ENCODE peak calls at places on chromosomes 4 and X, in eight cellular contexts. O is HCT116, X is neural progenitor cell, W is hepatocyte, S is GM23248, Z is MM.1S, N is PC-3, V is GM23338. D is an unnamed sample.
A peak's percentile ranks its signal among the peaks of the same experiment; 100 is the strongest.

GRCh38 chr4:23477905-23478304 is 411.9 kb downstream of the PPARGC1A start:
- DNase-seq in N (no peak), X (no peak), Z (no peak), V (no peak), O (no peak), S (no peak), W (no peak), D (no peak)

GRCh38 chr4:158938462-158939044 is 164.3 kb upstream of the RAPGEF2 start:
- DNase-seq in V (peak; percentile 17), O (no peak), S (peak; percentile 40), W (no peak), Z (no peak), X (no peak), N (no peak), D (no peak)

GRCh38 chrX:97704474-97704873 is 820.8 kb downstream of the RPA4 start:
- DNase-seq in W (no peak), X (no peak), V (no peak), Z (no peak), O (no peak), S (no peak), N (no peak), D (no peak)

GRCh38 chr4:151604238-151604637 is 156.6 kb downstream of the GATB start:
- DNase-seq in N (peak; percentile 36), O (no peak), S (peak; percentile 57), V (peak; percentile 26), Z (peak; percentile 43), X (no peak), W (no peak), D (peak; percentile 37)

GRCh38 chr4:116099596-116099995 is 985.8 kb downstream of the TRAM1L1 start:
- DNase-seq in O (no peak), X (no peak), Z (no peak), N (peak; percentile 67), W (no peak), V (no peak), S (no peak), D (no peak)

GRCh38 chr4:6526696-6527095 is 48.3 kb upstream of the MAN2B2 start:
- DNase-seq in W (no peak), N (no peak), V (peak; percentile 71), O (no peak), X (no peak), S (no peak), Z (no peak), D (no peak)

GRCh38 chr4:70714488-70714887 is 7.3 kb upstream of the RUFY3 start:
- DNase-seq in V (no peak), O (no peak), N (no peak), X (no peak), W (no peak), S (no peak), Z (no peak), D (no peak)

GRCh38 chrX:37627602-37628001 is 56.1 kb downstream of the LANCL3 start:
- DNase-seq in O (no peak), X (no peak), V (no peak), N (peak; percentile 64), Z (no peak), W (no peak), S (no peak), D (no peak)

GRCh38 chr4:7928711-7929505 is 10.8 kb downstream of the AFAP1 start:
- DNase-seq in S (peak; percentile 50), W (no peak), X (peak; percentile 46), O (peak; percentile 2), V (no peak), N (no peak), Z (no peak), D (no peak)

GRCh38 chr4:156732634-156733033 is 239.0 kb downstream of the PDGFC start:
- DNase-seq in W (no peak), N (no peak), V (no peak), O (no peak), S (peak; percentile 33), X (no peak), Z (no peak), D (no peak)

GRCh38 chrX:72094894-72095293 is 36.8 kb downstream of the RTL5 start:
- DNase-seq in V (peak; percentile 46), O (no peak), S (no peak), X (peak; percentile 21), Z (peak; percentile 73), N (no peak), W (peak; percentile 43), D (no peak)

GRCh38 chr4:128286474-128287158 is 997 bp downstream of the PGRMC2 start:
- DNase-seq in O (peak; percentile 22), Z (peak; percentile 59), X (peak; percentile 34), S (peak; percentile 73), N (peak; percentile 50), V (peak; percentile 46), W (peak; percentile 63), D (peak; percentile 58)
- TF ChIP-seq EZH2phosphoT487 in O (no peak), Z (no peak), X (no peak), S (no peak), N (no peak), V (no peak), W (no peak), D (no peak)

GRCh38 chr4:80011636-80012236 is 61.3 kb downstream of the ANTXR2 start:
- DNase-seq in N (no peak), X (no peak), O (no peak), V (no peak), S (peak; percentile 70), W (no peak), Z (no peak), D (no peak)
- H3K4me2 ChIP-seq in N (no peak overlapping the region), X (no peak overlapping the region), O (no peak overlapping the region), V (no peak overlapping the region), S (peak overlapping the region; percentile 69), W (peak overlapping the region; percentile 30), Z (no peak overlapping the region), D (no peak overlapping the region)

GRCh38 chr4:39657465-39657864 is 18.8 kb upstream of the SMIM14 start:
- DNase-seq in W (no peak), Z (no peak), O (no peak), V (no peak), S (no peak), X (no peak), N (no peak), D (peak; percentile 7)

GRCh38 chr4:39658756-39659155 is 20.1 kb upstream of the SMIM14 start:
- DNase-seq in V (no peak), X (no peak), Z (no peak), S (peak; percentile 42), W (no peak), N (no peak), O (no peak), D (no peak)

GRCh38 chr4:39660045-39660444 is 21.4 kb upstream of the SMIM14 start:
- DNase-seq in Z (no peak), X (no peak), W (no peak), N (no peak), V (no peak), S (peak; percentile 53), O (no peak), D (no peak)

GRCh38 chr4:39655206-39655605 is 16.5 kb upstream of the SMIM14 start:
- DNase-seq in X (no peak), V (no peak), N (no peak), Z (no peak), S (peak; percentile 24), O (no peak), W (no peak), D (no peak)

DNA sequence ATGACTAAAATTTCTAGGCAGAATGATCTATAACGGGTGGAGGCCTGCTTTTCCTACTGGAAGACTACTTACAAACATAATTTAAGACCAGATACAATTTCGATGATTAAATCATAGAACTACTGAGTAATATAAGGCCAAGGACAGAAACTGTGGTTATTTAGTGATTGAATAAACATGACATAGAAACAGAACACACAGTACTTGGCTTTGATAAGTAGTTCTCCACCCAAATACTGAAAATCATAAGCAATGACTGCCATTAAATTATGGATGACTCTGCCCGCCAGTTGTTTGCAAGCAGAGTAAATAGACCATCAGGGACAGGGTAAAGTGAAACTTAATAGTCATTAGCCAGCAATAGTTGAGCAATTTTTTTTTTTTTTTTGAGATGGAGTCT is 17.2 kb upstream of the SMIM14 start:
- DNase-seq in X (no peak), Z (no peak), N (peak; percentile 35), W (no peak), S (peak; percentile 38), O (no peak), V (no peak), D (no peak)
- TF ChIP-seq EZH2phosphoT487 in X (no peak), Z (no peak), N (no peak), W (no peak), S (no peak), O (no peak), V (no peak), D (no peak)

DNA sequence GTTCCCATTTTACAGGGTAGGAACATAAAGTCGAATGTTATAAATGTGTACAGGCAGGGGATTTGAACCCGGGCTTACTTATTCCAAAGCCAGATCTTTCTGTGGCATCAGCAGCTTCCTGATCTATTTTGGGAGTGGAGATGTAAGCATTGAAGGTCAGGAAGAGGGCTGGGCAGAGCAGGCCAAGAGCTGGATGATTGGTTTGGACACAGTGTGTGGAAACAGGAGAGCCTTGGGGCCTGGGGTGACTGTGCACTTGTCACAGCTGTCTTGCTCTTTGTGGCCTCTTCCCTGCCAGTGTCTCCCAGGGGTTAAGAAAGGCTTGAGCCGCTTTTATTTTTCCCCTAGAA is 127.9 kb upstream of the ENPP6 start:
- DNase-seq in S (no peak), O (no peak), Z (no peak), X (no peak), N (no peak), V (no peak), W (no peak), D (no peak)
- H3K4me2 ChIP-seq in S (no peak overlapping the region), O (no peak overlapping the region), Z (peak overlapping the region; percentile 92), X (no peak overlapping the region), N (no peak overlapping the region), V (no peak overlapping the region), W (no peak overlapping the region), D (peak overlapping the region; percentile 80)

DNA sequence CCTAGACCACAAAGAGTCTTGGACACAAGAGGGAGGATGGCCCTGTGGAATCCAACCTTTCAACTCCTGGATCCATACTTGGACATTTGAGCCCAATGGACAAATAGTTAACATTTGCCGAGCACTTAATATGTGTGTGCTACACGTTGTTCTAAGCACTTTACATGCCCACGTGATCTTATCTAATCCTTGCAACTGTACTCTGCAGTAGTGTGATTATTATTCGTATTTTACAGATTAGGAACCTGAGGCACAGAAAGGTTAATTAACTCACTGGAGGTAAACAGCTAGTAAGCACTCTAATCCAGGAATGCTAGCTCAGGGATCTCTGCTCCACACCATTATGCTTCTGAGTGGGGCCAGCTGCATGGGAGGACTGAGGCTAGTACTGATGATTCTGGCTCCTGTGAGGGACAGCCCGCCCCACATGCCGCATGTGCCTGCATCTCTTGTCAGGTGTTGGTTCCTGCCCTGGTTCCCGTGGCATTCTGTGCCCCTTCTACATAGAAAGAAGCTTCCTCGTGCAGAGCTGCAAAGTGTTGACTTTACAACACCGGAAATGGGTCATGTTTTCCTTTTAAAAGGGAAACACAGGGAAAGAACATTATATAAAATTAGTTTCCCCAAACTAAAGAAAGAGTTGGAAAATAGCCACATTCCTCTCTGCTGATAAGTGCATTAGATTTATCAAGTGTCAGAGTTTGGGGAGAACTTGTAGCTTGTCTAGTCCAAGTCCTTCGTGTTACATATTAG is 34.8 kb downstream of the PLAC1 start:
- DNase-seq in S (no peak), N (peak; percentile 56), O (no peak), X (no peak), V (no peak), W (no peak), Z (no peak), D (no peak)
- TF ChIP-seq EZH2phosphoT487 in S (no peak), N (no peak), O (no peak), X (no peak), V (no peak), W (no peak), Z (no peak), D (no peak)

GRCh38 chr4:80008971-80009370 is 64.1 kb downstream of the ANTXR2 start:
- DNase-seq in W (no peak), O (no peak), V (no peak), X (no peak), S (no peak), N (no peak), Z (no peak), D (no peak)
- H3K4me2 ChIP-seq in W (no peak overlapping the region), O (no peak overlapping the region), V (no peak overlapping the region), X (no peak overlapping the region), S (no peak overlapping the region), N (no peak overlapping the region), Z (no peak overlapping the region), D (no peak overlapping the region)

D was measured in OCI-LY7.